ENCODE peak calls at places on chromosomes 1 and 21, in five cellular contexts. I, F, G, C and B are unnamed samples.

GRCh38 chr21:37742532-37742931 is 173.7 kb downstream of the KCNJ6 start:
- DNase-seq in I (no peak), F (no peak), G (peak), C (no peak), B (no peak)

GRCh38 chr1:12677565-12677964 is 33.7 kb downstream of the AADACL4 start:
- DNase-seq in I (no peak), F (no peak), G (no peak), C (no peak), B (no peak)

GRCh38 chr1:177744906-177745305 is 225.0 kb downstream of the SEC16B start:
- DNase-seq in I (no peak), F (no peak), G (no peak), C (no peak), B (no peak)

GRCh38 chr1:174165471-174166137 is 6.3 kb downstream of the RABGAP1L start:
- DNase-seq in I (no peak), F (no peak), G (no peak), C (no peak), B (peak)

GRCh38 chr1:219385786-219386427 is 212.2 kb downstream of the LYPLAL1 start:
- DNase-seq in I (peak), F (peak), G (peak), C (peak), B (peak)

GRCh38 chr1:19450811-19451564 is 34.4 kb downstream of the CAPZB start:
- DNase-seq in I (no peak), F (no peak), G (peak), C (no peak), B (peak)

GRCh38 chr1:66286307-66286706 is 247.6 kb upstream of the SGIP1 start:
- DNase-seq in I (no peak), F (no peak), G (no peak), C (no peak), B (no peak)

GRCh38 chr1:34364376-34364775 is 187.7 kb downstream of the C1orf94 start:
- DNase-seq in I (no peak), F (peak), G (no peak), C (no peak), B (no peak)

GRCh38 chr1:177082855-177083741 is 81.4 kb downstream of the ASTN1 start:
- DNase-seq in I (no peak), F (no peak), G (peak), C (no peak), B (no peak)

GRCh38 chr21:34524671-34525601 is 12.9 kb upstream of the KCNE1 start:
- DNase-seq in I (no peak), F (peak), G (peak), C (no peak), B (peak)

GRCh38 chr1:246002725-246003441 is 504.2 kb downstream of the SMYD3 start:
- DNase-seq in I (peak), F (peak), G (peak), C (peak), B (peak)

GRCh38 chr1:224700915-224701531 is 84.9 kb downstream of the CNIH3 start:
- DNase-seq in I (no peak), F (peak), G (peak), C (peak), B (no peak)

GRCh38 chr1:177495878-177496277 is 325.1 kb downstream of the BRINP2 start:
- DNase-seq in I (no peak), F (no peak), G (peak), C (no peak), B (no peak)

GRCh38 chr1:22077728-22078127 is 25.2 kb downstream of the CDC42 start:
- DNase-seq in I (no peak), F (no peak), G (peak), C (no peak), B (no peak)

GRCh38 chr1:234927968-234928635 is 200.5 kb downstream of the TOMM20 start:
- DNase-seq in I (no peak), F (no peak), G (no peak), C (no peak), B (no peak)

GRCh38 chr1:18681423-18681835 is 50.8 kb downstream of the PAX7 start:
- DNase-seq in I (no peak), F (no peak), G (peak), C (no peak), B (peak)

GRCh38 chr1:215052256-215052655 is 30.3 kb upstream of the KCNK2 start:
- DNase-seq in I (no peak), F (no peak), G (no peak), C (no peak), B (no peak)

GRCh38 chr1:175881571-175881970 is 138.2 kb upstream of the TNR start:
- DNase-seq in I (no peak), F (no peak), G (no peak), C (no peak), B (no peak)

GRCh38 chr1:26321315-26322041 is 3.7 kb downstream of the CD52 start:
- DNase-seq in I (peak), F (peak), G (peak), C (peak), B (peak)

GRCh38 chr21:15820857-15821256 is 91.1 kb downstream of the USP25 start:
- DNase-seq in I (no peak), F (no peak), G (peak), C (no peak), B (no peak)

GRCh38 chr1:155000475-155000724 is 2.2 kb upstream of the ZBTB7B start:
- DNase-seq in I (no peak), F (no peak), G (no peak), C (no peak), B (no peak)

GRCh38 chr1:33348194-33348593 is 27.3 kb upstream of the A3GALT2 start:
- DNase-seq in I (no peak), F (no peak), G (peak), C (no peak), B (peak)

GRCh38 chr1:148264374-148265276 is 112.5 kb upstream of the NBPF11 start:
- DNase-seq in I (peak), F (peak), G (peak), C (peak), B (peak)

GRCh38 chr1:192852548-192852947 is 43.7 kb downstream of the RGS2 start:
- DNase-seq in I (no peak), F (no peak), G (no peak), C (no peak), B (no peak)

GRCh38 chr1:76185207-76185606 is 110.7 kb downstream of the ST6GALNAC3 start:
- DNase-seq in I (no peak), F (no peak), G (no peak), C (no peak), B (no peak)

GRCh38 chr21:27275294-27275927 is 308.5 kb upstream of the ADAMTS5 start:
- DNase-seq in I (no peak), F (no peak), G (peak), C (no peak), B (peak)

GRCh38 chr1:3730556-3731247 is 21.5 kb upstream of the CCDC27 start:
- DNase-seq in I (no peak), F (no peak), G (no peak), C (no peak), B (no peak)

GRCh38 chr1:206946261-206946660 is at the start of gene PIGR:
- DNase-seq in I (no peak), F (no peak), G (no peak), C (no peak), B (no peak)

GRCh38 chr1:17437260-17438175 is 2.0 kb downstream of the RCC2 start:
- DNase-seq in I (no peak), F (no peak), G (peak), C (peak), B (no peak)

GRCh38 chr1:3522564-3523270 is 68.3 kb downstream of the ARHGEF16 start:
- DNase-seq in I (no peak), F (no peak), G (no peak), C (no peak), B (no peak)

GRCh38 chr1:76281306-76281705 is 206.8 kb downstream of the ST6GALNAC3 start:
- DNase-seq in I (no peak), F (no peak), G (no peak), C (no peak), B (no peak)

GRCh38 chr1:84853743-84854721 is 39.0 kb downstream of the LPAR3 start:
- DNase-seq in I (no peak), F (no peak), G (peak), C (no peak), B (peak)

GRCh38 chr1:154969246-154969645 is 1.3 kb downstream of the SHC1 start:
- DNase-seq in I (no peak), F (no peak), G (no peak), C (no peak), B (no peak)

GRCh38 chr1:44230796-44231195 is 17.5 kb downstream of the DMAP1 start:
- DNase-seq in I (no peak), F (no peak), G (no peak), C (no peak), B (no peak)

GRCh38 chr1:155499263-155499662 is 63.3 kb downstream of the ASH1L start:
- DNase-seq in I (no peak), F (no peak), G (peak), C (no peak), B (no peak)

GRCh38 chr1:239976130-239976968 is 115.3 kb upstream of the FMN2 start:
- DNase-seq in I (no peak), F (peak), G (peak), C (peak), B (peak)

GRCh38 chr1:235843458-235843857 is 23.2 kb downstream of the LYST start:
- DNase-seq in I (no peak), F (no peak), G (peak), C (no peak), B (no peak)

GRCh38 chr1:185501099-185501498 is 184.1 kb upstream of the IVNS1ABP start:
- DNase-seq in I (no peak), F (no peak), G (no peak), C (no peak), B (no peak)

GRCh38 chr1:237864338-237865244 is 26.1 kb downstream of the ZP4 start:
- DNase-seq in I (peak), F (peak), G (no peak), C (peak), B (peak)
- H2BK5ac ChIP-seq in I (no peak), F (no peak), G (no peak), C (no peak), B (no peak)

GRCh38 chr1:181104790-181105133 is 16.3 kb downstream of the IER5 start:
- DNase-seq in I (no peak), F (peak), G (no peak), C (peak), B (no peak)
- H3K14ac ChIP-seq in I (peak), F (peak), G (peak), C (peak), B (peak)

GRCh38 chr21:26170471-26171309 is at the start of gene APP:
- DNase-seq in I (no peak), F (peak), G (peak), C (peak), B (peak)
- H2BK5ac ChIP-seq in I (peak), F (no peak), G (peak), C (peak), B (peak)

DNA sequence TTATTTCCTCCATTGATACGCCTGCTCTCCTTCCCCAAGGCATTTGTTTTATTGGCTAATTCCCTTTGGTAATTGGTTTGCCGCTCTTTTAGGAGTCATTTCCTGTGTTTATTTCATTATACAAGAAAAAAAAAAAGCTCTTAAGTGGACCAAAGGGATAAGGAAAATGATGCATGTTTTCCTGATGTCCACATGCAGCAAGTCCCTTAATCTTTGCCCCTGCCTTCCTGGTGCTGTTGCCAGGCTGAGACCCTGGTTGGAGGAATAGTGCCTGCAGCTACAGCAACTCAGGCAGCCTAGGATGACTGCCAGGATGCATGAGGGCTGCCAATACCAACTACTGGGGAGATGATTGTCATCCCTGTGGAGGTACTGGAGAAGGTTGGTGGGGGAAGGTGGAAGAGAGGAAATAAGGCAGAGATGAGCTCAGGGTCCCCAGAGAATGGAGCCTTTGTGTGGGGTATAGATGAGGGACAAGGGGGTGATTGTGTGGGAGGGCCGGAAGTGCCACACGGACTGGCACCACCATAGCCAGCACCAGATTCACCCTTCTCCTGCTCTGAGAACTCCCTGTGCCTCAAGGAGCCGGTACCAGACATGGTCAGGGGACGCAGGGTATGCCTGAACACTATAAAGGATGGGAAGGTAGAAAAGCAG is 6.1 kb upstream of the GATAD2B start:
- DNase-seq in I (no peak), F (no peak), G (peak), C (no peak), B (no peak)
- H3K14ac ChIP-seq in I (no peak), F (no peak), G (peak), C (no peak), B (no peak)